ENCODE peak calls at places on chromosomes 2 and 18, in four cellular contexts. O is HCT116, J is mammary epithelial cell, Y is K562. I is an unnamed sample.

GRCh38 chr2:188404341-188405004 is 112.8 kb downstream of the GULP1 start:
- DNase-seq in Y (no peak), J (peak; percentile 40), O (no peak), I (no peak)

GRCh38 chr2:240225116-240225515 is 84.7 kb upstream of the OTOS start:
- DNase-seq in Y (no peak), J (no peak), O (no peak), I (no peak)

GRCh38 chr2:25315316-25315680 is 26.4 kb downstream of the DNMT3A start:
- DNase-seq in O (no peak), J (no peak), Y (no peak), I (no peak)

GRCh38 chr2:28991462-28991861 is 10.4 kb downstream of the TOGARAM2 start:
- DNase-seq in O (no peak), Y (no peak), J (no peak), I (no peak)

GRCh38 chr2:44016282-44016681 is 20.5 kb upstream of the LRPPRC start:
- DNase-seq in J (peak; percentile 30), O (no peak), Y (peak; percentile 66), I (peak; percentile 48)

GRCh38 chr18:2932247-2933181 is 80.4 kb downstream of the LPIN2 start:
- DNase-seq in O (peak; percentile 34), Y (peak; percentile 77), J (peak; percentile 29), I (peak; percentile 64)

GRCh38 chr2:208142255-208142924 is 3.6 kb downstream of the CRYGB start:
- DNase-seq in J (peak; percentile 43), Y (no peak), O (no peak), I (peak; percentile 6)

GRCh38 chr2:144401036-144401435 is 118.9 kb downstream of the ZEB2 start:
- DNase-seq in Y (no peak), J (no peak), O (no peak), I (no peak)

GRCh38 chr2:235594041-235594440 is 100.2 kb downstream of the AGAP1 start:
- DNase-seq in J (peak; percentile 48), Y (peak; percentile 65), O (peak; percentile 71), I (peak; percentile 62)

GRCh38 chr2:72032481-72033041 is 115.1 kb downstream of the CYP26B1 start:
- DNase-seq in J (peak; percentile 13), Y (no peak), O (no peak), I (no peak)

GRCh38 chr2:30796723-30797122 is 10.5 kb downstream of the CAPN13 start:
- DNase-seq in O (no peak), Y (no peak), J (no peak), I (no peak)

GRCh38 chr18:2316686-2317308 is 254.5 kb downstream of the METTL4 start:
- DNase-seq in J (no peak), O (no peak), Y (no peak), I (peak; percentile 12)

GRCh38 chr2:187500585-187501359 is 52.7 kb upstream of the CALCRL start:
- DNase-seq in O (peak; percentile 23), J (no peak), Y (peak; percentile 59), I (peak; percentile 76)

GRCh38 chr18:45353530-45353929 is 261.7 kb upstream of the SLC14A2 start:
- DNase-seq in J (peak; percentile 84), O (no peak), Y (no peak), I (no peak)

GRCh38 chr2:222320441-222321395 is 21.9 kb upstream of the PAX3 start:
- DNase-seq in Y (no peak), J (no peak), O (no peak), I (peak; percentile 35)

GRCh38 chr2:130261970-130262760 is 63.9 kb upstream of the TUBA3E start:
- DNase-seq in Y (no peak), O (no peak), J (peak; percentile 19), I (no peak)

GRCh38 chr2:70089220-70089945 is 2.1 kb downstream of the PCBP1 start:
- DNase-seq in J (no peak), Y (peak; percentile 75), O (no peak), I (peak; percentile 52)

GRCh38 chr2:129575880-129576279 is 403.6 kb upstream of the RAB6C start:
- DNase-seq in O (no peak), J (no peak), Y (no peak), I (no peak)

GRCh38 chr2:240295256-240296103 is 140.0 kb upstream of the GPC1 start:
- DNase-seq in Y (no peak), O (no peak), J (no peak), I (no peak)

GRCh38 chr2:96533292-96534073 is 3.1 kb upstream of the ARID5A start:
- DNase-seq in J (peak; percentile 45), O (no peak), Y (no peak), I (peak; percentile 26)

GRCh38 chr2:111897924-111898702 is at the start of gene MERTK:
- DNase-seq in Y (peak; percentile 77), J (peak; percentile 43), O (peak; percentile 72), I (peak; percentile 92)

GRCh38 chr2:30332791-30333453 is 101.6 kb downstream of the LBH start:
- DNase-seq in J (no peak), O (no peak), Y (no peak), I (no peak)

GRCh38 chr2:195710407-195710806 is 53.4 kb downstream of the SLC39A10 start:
- DNase-seq in Y (no peak), J (peak; percentile 2), O (no peak), I (no peak)

GRCh38 chr2:73594241-73594640 is 48.0 kb downstream of the NAT8 start:
- DNase-seq in O (no peak), J (no peak), Y (no peak), I (no peak)

GRCh38 chr2:147198651-147199171 is 646.1 kb upstream of the ACVR2A start:
- DNase-seq in J (no peak), O (no peak), Y (no peak), I (no peak)

GRCh38 chr2:54271843-54272600 is 16.0 kb upstream of the TSPYL6 start:
- DNase-seq in O (no peak), Y (no peak), J (no peak), I (no peak)

GRCh38 chr2:199348871-199349270 is 108.9 kb downstream of the SATB2 start:
- DNase-seq in Y (no peak), J (no peak), O (no peak), I (no peak)

GRCh38 chr2:75606851-75607798 is 39.5 kb upstream of the MRPL19 start:
- DNase-seq in Y (no peak), J (peak; percentile 97), O (no peak), I (peak; percentile 20)

GRCh38 chr18:41206341-41206740 is 748.7 kb upstream of the PIK3C3 start:
- DNase-seq in J (no peak), O (no peak), Y (no peak), I (no peak)

GRCh38 chr18:11040823-11041712 is 108.3 kb downstream of the PIEZO2 start:
- DNase-seq in J (peak; percentile 1), Y (peak; percentile 47), O (peak; percentile 22), I (peak; percentile 64)

GRCh38 chr2:127660291-127660578 is 14.3 kb downstream of the GPR17 start:
- DNase-seq in J (no peak), O (no peak), Y (no peak), I (no peak)

GRCh38 chr18:21672868-21673267 is 31.7 kb downstream of the ABHD3 start:
- DNase-seq in Y (no peak), O (peak; percentile 93), J (peak; percentile 90), I (peak; percentile 7)

GRCh38 chr2:217918220-217919024 is 84.4 kb downstream of the TNS1 start:
- DNase-seq in Y (no peak), O (no peak), J (no peak), I (no peak)

GRCh38 chr18:41666251-41666650 is 288.8 kb upstream of the PIK3C3 start:
- DNase-seq in Y (no peak), J (no peak), O (no peak), I (peak; percentile 97)

GRCh38 chr2:29920130-29920577 is 1.2 kb downstream of the ALK start:
- DNase-seq in J (peak; percentile 32), Y (peak; percentile 45), O (no peak), I (peak; percentile 14)

GRCh38 chr2:235939471-235939870 is 228.7 kb downstream of the GBX2 start:
- DNase-seq in J (no peak), Y (no peak), O (no peak), I (no peak)

GRCh38 chr2:232458661-232459418 is 2.9 kb downstream of the ALPI start:
- DNase-seq in O (no peak), J (no peak), Y (no peak), I (no peak)

GRCh38 chr2:119819846-119820245 is 60.1 kb downstream of the PTPN4 start:
- DNase-seq in O (no peak), Y (no peak), J (no peak), I (no peak)
- TF ChIP-seq CTCF in O (no peak), Y (no peak), J (no peak), I (no peak)

GRCh38 chr2:60556998-60557955 is 3.8 kb upstream of the BCL11A start:
- DNase-seq in Y (peak; percentile 7), O (no peak), J (no peak), I (no peak)

GRCh38 chr2:60554649-60555065 is 1.2 kb upstream of the BCL11A start:
- DNase-seq in J (no peak), O (no peak), Y (no peak), I (no peak)

GRCh38 chr2:60555066-60555793 is 1.8 kb upstream of the BCL11A start:
- DNase-seq in Y (peak; percentile 51), J (peak; percentile 67), O (peak; percentile 36), I (peak; percentile 71)

GRCh38 chr2:60556441-60556997 is 3.1 kb upstream of the BCL11A start:
- DNase-seq in Y (no peak), J (no peak), O (no peak), I (no peak)

DNA sequence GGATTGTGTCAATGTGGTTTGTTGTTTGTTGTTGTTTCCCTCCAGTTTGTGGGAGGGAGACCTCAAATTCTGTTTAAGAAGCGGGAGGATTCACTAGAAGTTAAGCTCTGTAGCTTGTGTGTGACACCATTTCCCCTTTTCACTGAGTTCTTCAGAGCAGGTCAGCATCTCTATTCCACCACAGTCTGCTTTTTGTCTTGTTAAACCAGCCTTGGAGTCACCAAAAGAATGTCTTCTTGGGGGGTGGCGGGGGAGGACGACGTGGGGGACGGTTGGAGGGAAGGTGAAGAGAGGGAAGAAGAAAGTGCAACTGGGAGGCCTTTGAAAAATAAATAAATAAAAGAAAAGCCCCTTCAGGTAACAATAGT is 2.3 kb upstream of the BCL11A start:
- DNase-seq in O (no peak), J (no peak), Y (no peak), I (no peak)
- H3K9ac ChIP-seq in O (no peak overlapping the region), J (no peak overlapping the region), Y (no peak overlapping the region), I (no peak overlapping the region)

GRCh38 chr2:220079595-220079994 is 452.2 kb downstream of the SLC4A3 start:
- DNase-seq in Y (no peak), O (no peak), J (no peak), I (no peak)

GRCh38 chr2:220075835-220076234 is 448.4 kb downstream of the SLC4A3 start:
- DNase-seq in Y (no peak), O (no peak), J (no peak), I (no peak)

GRCh38 chr2:220076734-220077133 is 449.3 kb downstream of the SLC4A3 start:
- DNase-seq in Y (no peak), J (peak; percentile 79), O (no peak), I (no peak)

GRCh38 chr2:220078439-220078838 is 451.0 kb downstream of the SLC4A3 start:
- DNase-seq in Y (no peak), O (no peak), J (no peak), I (no peak)

GRCh38 chr2:220077488-220077887 is 450.1 kb downstream of the SLC4A3 start:
- DNase-seq in Y (no peak), J (peak; percentile 51), O (no peak), I (no peak)
- H2AFZ ChIP-seq in Y (no peak overlapping the region), J (peak overlapping the region; percentile 33), O (no peak overlapping the region), I (no peak overlapping the region)

DNA sequence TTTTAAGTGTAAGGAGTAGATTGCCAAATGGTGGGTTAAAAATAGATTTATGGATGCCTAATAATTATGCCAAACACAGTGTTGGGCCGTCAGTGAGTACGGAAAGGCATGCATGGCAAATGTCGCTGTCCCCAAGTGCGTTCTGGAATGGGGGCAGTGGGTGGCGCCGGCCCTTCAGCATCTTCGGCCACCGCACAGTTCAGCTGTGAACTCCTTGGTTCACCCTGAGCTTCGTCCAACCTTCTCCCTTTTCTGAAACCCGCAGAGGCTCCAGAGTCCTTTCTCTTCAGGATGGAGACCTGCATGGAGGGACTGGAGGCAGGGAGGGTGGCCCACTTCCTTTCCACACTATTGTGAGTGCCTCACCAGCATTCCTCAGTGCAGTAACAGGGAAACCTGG is 74.8 kb upstream of the TXNDC2 start:
- DNase-seq in Y (peak; percentile 78), O (no peak), J (no peak), I (no peak)
- TF ChIP-seq CTCF in Y (peak; percentile 66), O (peak; percentile 15), J (no peak), I (no peak)

I was measured in endothelial cell of umbilical vein.